ENCODE peak calls at places on chromosome 12, in six cellular contexts. One of them, this sample, is unnamed.

GRCh38 chr12:132049876-132050275 is 94.2 kb downstream of the DDX51 start:
- DNase-seq in mucosa of descending colon: no peak
- DNase-seq in WTC11: no peak
- DNase-seq in GM10248: no peak
- DNase-seq in progenitor cell of endocrine pancreas: no peak
- DNase-seq in CD8-positive, alpha-beta T cell: no peak
- DNase-seq in this sample: no peak

GRCh38 chr12:12338528-12339168 is 11.4 kb downstream of the MANSC1 start:
- DNase-seq in WTC11: no peak
- DNase-seq in mucosa of descending colon: no peak
- DNase-seq in progenitor cell of endocrine pancreas: no peak
- DNase-seq in CD8-positive, alpha-beta T cell: no peak
- DNase-seq in GM10248: no peak
- DNase-seq in this sample: no peak

GRCh38 chr12:6084261-6084968 is 40.1 kb downstream of the VWF start:
- DNase-seq in progenitor cell of endocrine pancreas: no peak
- DNase-seq in GM10248: no peak
- DNase-seq in mucosa of descending colon: no peak
- DNase-seq in CD8-positive, alpha-beta T cell: no peak
- DNase-seq in WTC11: no peak
- DNase-seq in this sample: no peak

GRCh38 chr12:44286821-44287220 is 450.9 kb downstream of the TMEM117 start:
- DNase-seq in progenitor cell of endocrine pancreas: no peak
- DNase-seq in GM10248: no peak
- DNase-seq in CD8-positive, alpha-beta T cell: no peak
- DNase-seq in WTC11: no peak
- DNase-seq in mucosa of descending colon: no peak
- DNase-seq in this sample: no peak

GRCh38 chr12:12387521-12387920 is 30.6 kb downstream of the BORCS5 start:
- DNase-seq in progenitor cell of endocrine pancreas: no peak
- DNase-seq in WTC11: no peak
- DNase-seq in GM10248: no peak
- DNase-seq in CD8-positive, alpha-beta T cell: no peak
- DNase-seq in mucosa of descending colon: no peak
- DNase-seq in this sample: no peak

GRCh38 chr12:75974323-75975273 is 57.0 kb downstream of the PHLDA1 start:
- DNase-seq in progenitor cell of endocrine pancreas: no peak
- DNase-seq in CD8-positive, alpha-beta T cell: no peak
- DNase-seq in WTC11: no peak
- DNase-seq in GM10248: no peak
- DNase-seq in mucosa of descending colon: no peak
- DNase-seq in this sample: no peak

GRCh38 chr12:67096533-67097318 is 172.4 kb upstream of the CAND1 start:
- DNase-seq in progenitor cell of endocrine pancreas: no peak
- DNase-seq in CD8-positive, alpha-beta T cell: no peak
- DNase-seq in mucosa of descending colon: no peak
- DNase-seq in GM10248: no peak
- DNase-seq in WTC11: no peak
- DNase-seq in this sample: no peak

GRCh38 chr12:45509187-45509586 is 220.3 kb upstream of the ARID2 start:
- DNase-seq in WTC11: no peak
- DNase-seq in GM10248: no peak
- DNase-seq in mucosa of descending colon: no peak
- DNase-seq in CD8-positive, alpha-beta T cell: no peak
- DNase-seq in progenitor cell of endocrine pancreas: no peak
- DNase-seq in this sample: no peak

GRCh38 chr12:20434993-20435392 is 66.7 kb downstream of the PDE3A start:
- DNase-seq in GM10248: no peak
- DNase-seq in CD8-positive, alpha-beta T cell: no peak
- DNase-seq in WTC11: no peak
- DNase-seq in mucosa of descending colon: no peak
- DNase-seq in progenitor cell of endocrine pancreas: no peak
- DNase-seq in this sample: no peak

GRCh38 chr12:107490000-107490399 is 195.6 kb upstream of the PWP1 start:
- DNase-seq in WTC11: no peak
- DNase-seq in GM10248: peak; percentile 21
- DNase-seq in CD8-positive, alpha-beta T cell: no peak
- DNase-seq in mucosa of descending colon: peak; percentile 36
- DNase-seq in progenitor cell of endocrine pancreas: no peak
- DNase-seq in this sample: no peak

GRCh38 chr12:62396750-62397149 is 69.9 kb upstream of the MON2 start:
- DNase-seq in WTC11: no peak
- DNase-seq in GM10248: no peak
- DNase-seq in mucosa of descending colon: no peak
- DNase-seq in CD8-positive, alpha-beta T cell: no peak
- DNase-seq in progenitor cell of endocrine pancreas: no peak
- DNase-seq in this sample: no peak

GRCh38 chr12:68237068-68237467 is 11.5 kb upstream of the IL26 start:
- DNase-seq in mucosa of descending colon: no peak
- DNase-seq in GM10248: no peak
- DNase-seq in WTC11: no peak
- DNase-seq in CD8-positive, alpha-beta T cell: no peak
- DNase-seq in progenitor cell of endocrine pancreas: no peak
- DNase-seq in this sample: no peak

GRCh38 chr12:72509893-72510292 is 237.7 kb downstream of the TRHDE start:
- DNase-seq in GM10248: no peak
- DNase-seq in WTC11: no peak
- DNase-seq in progenitor cell of endocrine pancreas: no peak
- DNase-seq in mucosa of descending colon: no peak
- DNase-seq in CD8-positive, alpha-beta T cell: no peak
- DNase-seq in this sample: no peak

GRCh38 chr12:103840399-103840880 is 594 bp downstream of the NT5DC3 start:
- DNase-seq in WTC11: peak; percentile 15
- DNase-seq in mucosa of descending colon: no peak
- DNase-seq in progenitor cell of endocrine pancreas: no peak
- DNase-seq in GM10248: peak; percentile 46
- DNase-seq in CD8-positive, alpha-beta T cell: no peak
- DNase-seq in this sample: no peak

GRCh38 chr12:121568971-121569808 is 11.6 kb downstream of the KDM2B start:
- DNase-seq in WTC11: no peak
- DNase-seq in mucosa of descending colon: no peak
- DNase-seq in GM10248: no peak
- DNase-seq in CD8-positive, alpha-beta T cell: no peak
- DNase-seq in progenitor cell of endocrine pancreas: no peak
- DNase-seq in this sample: no peak

GRCh38 chr12:75944097-75944904 is 87.3 kb downstream of the PHLDA1 start:
- DNase-seq in CD8-positive, alpha-beta T cell: no peak
- DNase-seq in GM10248: peak; percentile 48
- DNase-seq in mucosa of descending colon: no peak
- DNase-seq in progenitor cell of endocrine pancreas: no peak
- DNase-seq in WTC11: no peak
- DNase-seq in this sample: no peak

GRCh38 chr12:10033783-10034381 is 3.4 kb downstream of the CLEC9A start:
- DNase-seq in CD8-positive, alpha-beta T cell: no peak
- DNase-seq in GM10248: no peak
- DNase-seq in progenitor cell of endocrine pancreas: no peak
- DNase-seq in WTC11: no peak
- DNase-seq in mucosa of descending colon: no peak
- DNase-seq in this sample: no peak

GRCh38 chr12:14964401-14964800 is 3.0 kb upstream of the ARHGDIB start:
- DNase-seq in GM10248: no peak
- DNase-seq in progenitor cell of endocrine pancreas: no peak
- DNase-seq in WTC11: no peak
- DNase-seq in CD8-positive, alpha-beta T cell: no peak
- DNase-seq in mucosa of descending colon: no peak
- DNase-seq in this sample: no peak

GRCh38 chr12:3341594-3341993 is 149.4 kb upstream of the PRMT8 start:
- DNase-seq in progenitor cell of endocrine pancreas: no peak
- DNase-seq in mucosa of descending colon: no peak
- DNase-seq in WTC11: no peak
- DNase-seq in GM10248: no peak
- DNase-seq in CD8-positive, alpha-beta T cell: no peak
- DNase-seq in this sample: no peak

GRCh38 chr12:103960567-103961227 is 5.0 kb upstream of the TDG start:
- DNase-seq in WTC11: no peak
- DNase-seq in mucosa of descending colon: no peak
- DNase-seq in GM10248: no peak
- DNase-seq in progenitor cell of endocrine pancreas: no peak
- DNase-seq in CD8-positive, alpha-beta T cell: no peak
- DNase-seq in this sample: no peak

GRCh38 chr12:61018571-61018970 is 1241.6 kb upstream of the USP15 start:
- DNase-seq in GM10248: peak; percentile 5
- DNase-seq in mucosa of descending colon: no peak
- DNase-seq in CD8-positive, alpha-beta T cell: no peak
- DNase-seq in WTC11: no peak
- DNase-seq in progenitor cell of endocrine pancreas: no peak
- DNase-seq in this sample: no peak

GRCh38 chr12:65685514-65685913 is 138.8 kb upstream of the HMGA2 start:
- DNase-seq in GM10248: no peak
- DNase-seq in mucosa of descending colon: no peak
- DNase-seq in CD8-positive, alpha-beta T cell: no peak
- DNase-seq in WTC11: no peak
- DNase-seq in progenitor cell of endocrine pancreas: no peak
- DNase-seq in this sample: no peak

GRCh38 chr12:84822541-84822940 is 90.1 kb downstream of the SLC6A15 start:
- DNase-seq in mucosa of descending colon: no peak
- DNase-seq in CD8-positive, alpha-beta T cell: no peak
- DNase-seq in GM10248: no peak
- DNase-seq in progenitor cell of endocrine pancreas: no peak
- DNase-seq in WTC11: no peak
- DNase-seq in this sample: no peak

GRCh38 chr12:31005944-31006361 is 67.7 kb upstream of the DDX11 start:
- DNase-seq in CD8-positive, alpha-beta T cell: no peak
- DNase-seq in WTC11: peak; percentile 3
- DNase-seq in mucosa of descending colon: no peak
- DNase-seq in GM10248: no peak
- DNase-seq in progenitor cell of endocrine pancreas: no peak
- DNase-seq in this sample: no peak

GRCh38 chr12:88393017-88393767 is 187.1 kb downstream of the KITLG start:
- DNase-seq in CD8-positive, alpha-beta T cell: no peak
- DNase-seq in mucosa of descending colon: no peak
- DNase-seq in GM10248: peak; percentile 22
- DNase-seq in progenitor cell of endocrine pancreas: no peak
- DNase-seq in WTC11: peak; percentile 18
- DNase-seq in this sample: no peak

GRCh38 chr12:6074979-6075585 is 49.4 kb downstream of the VWF start:
- DNase-seq in WTC11: no peak
- DNase-seq in progenitor cell of endocrine pancreas: no peak
- DNase-seq in GM10248: peak; percentile 45
- DNase-seq in CD8-positive, alpha-beta T cell: no peak
- DNase-seq in mucosa of descending colon: peak; percentile 38
- DNase-seq in this sample: no peak

GRCh38 chr12:113327000-113327399 is 7.9 kb downstream of the SLC8B1 start:
- DNase-seq in mucosa of descending colon: no peak
- DNase-seq in GM10248: no peak
- DNase-seq in WTC11: no peak
- DNase-seq in progenitor cell of endocrine pancreas: no peak
- DNase-seq in CD8-positive, alpha-beta T cell: no peak
- DNase-seq in this sample: no peak
- TF ChIP-seq CTCF in mucosa of descending colon: no peak
- TF ChIP-seq CTCF in GM10248: peak; percentile 24
- TF ChIP-seq CTCF in WTC11: no peak
- TF ChIP-seq CTCF in progenitor cell of endocrine pancreas: no peak
- TF ChIP-seq CTCF in CD8-positive, alpha-beta T cell: no peak
- TF ChIP-seq CTCF in this sample: no peak

GRCh38 chr12:47963340-47964040 is at the start of gene TMEM106C:
- DNase-seq in CD8-positive, alpha-beta T cell: peak; percentile 90
- DNase-seq in GM10248: peak; percentile 100
- DNase-seq in progenitor cell of endocrine pancreas: peak; percentile 95
- DNase-seq in WTC11: peak; percentile 95
- DNase-seq in mucosa of descending colon: peak; percentile 95
- DNase-seq in this sample: peak; percentile 97
- TF ChIP-seq CTCF in CD8-positive, alpha-beta T cell: peak; percentile 93
- TF ChIP-seq CTCF in GM10248: peak; percentile 98
- TF ChIP-seq CTCF in progenitor cell of endocrine pancreas: peak; percentile 96
- TF ChIP-seq CTCF in WTC11: peak; percentile 89
- TF ChIP-seq CTCF in mucosa of descending colon: peak; percentile 95
- TF ChIP-seq CTCF in this sample: peak; percentile 93

GRCh38 chr12:19288161-19288560 is 151.1 kb upstream of the AEBP2 start:
- DNase-seq in WTC11: no peak
- DNase-seq in mucosa of descending colon: no peak
- DNase-seq in GM10248: no peak
- DNase-seq in progenitor cell of endocrine pancreas: no peak
- DNase-seq in CD8-positive, alpha-beta T cell: no peak
- DNase-seq in this sample: no peak
- TF ChIP-seq CTCF in WTC11: no peak
- TF ChIP-seq CTCF in mucosa of descending colon: no peak
- TF ChIP-seq CTCF in GM10248: no peak
- TF ChIP-seq CTCF in progenitor cell of endocrine pancreas: no peak
- TF ChIP-seq CTCF in CD8-positive, alpha-beta T cell: no peak
- TF ChIP-seq CTCF in this sample: no peak

GRCh38 chr12:124469193-124469888 is 98.1 kb downstream of the NCOR2 start:
- DNase-seq in mucosa of descending colon: no peak
- DNase-seq in progenitor cell of endocrine pancreas: no peak
- DNase-seq in WTC11: peak; percentile 68
- DNase-seq in GM10248: no peak
- DNase-seq in CD8-positive, alpha-beta T cell: no peak
- DNase-seq in this sample: no peak
- TF ChIP-seq CTCF in mucosa of descending colon: peak; percentile 16
- TF ChIP-seq CTCF in progenitor cell of endocrine pancreas: peak; percentile 67
- TF ChIP-seq CTCF in WTC11: peak; percentile 98
- TF ChIP-seq CTCF in GM10248: peak; percentile 42
- TF ChIP-seq CTCF in CD8-positive, alpha-beta T cell: peak; percentile 78
- TF ChIP-seq CTCF in this sample: peak; percentile 94

DNA sequence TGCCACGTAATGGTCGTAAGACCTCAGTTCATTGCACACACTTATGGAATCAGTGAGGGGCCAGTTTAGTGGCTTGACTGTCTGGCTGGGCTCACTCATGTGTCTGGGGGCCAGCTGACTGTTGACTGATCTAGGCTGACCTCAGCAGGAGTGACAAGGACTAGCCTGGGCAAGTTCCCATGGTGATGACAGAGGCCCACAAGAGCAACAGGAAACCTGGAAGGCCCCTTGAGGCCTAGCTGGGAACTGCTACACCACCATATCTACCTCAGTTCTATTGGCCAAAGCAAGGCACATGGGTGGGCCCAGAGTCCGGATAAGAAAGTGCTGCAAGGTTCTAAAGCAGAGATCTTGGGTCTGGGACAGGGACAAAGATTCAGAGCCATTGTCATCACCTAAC is 21.3 kb upstream of the RFLNA start:
- DNase-seq in WTC11: peak; percentile 66
- DNase-seq in progenitor cell of endocrine pancreas: no peak
- DNase-seq in CD8-positive, alpha-beta T cell: no peak
- DNase-seq in GM10248: peak; percentile 61
- DNase-seq in mucosa of descending colon: no peak
- DNase-seq in this sample: no peak
- TF ChIP-seq CTCF in WTC11: peak; percentile 46
- TF ChIP-seq CTCF in progenitor cell of endocrine pancreas: peak; percentile 45
- TF ChIP-seq CTCF in CD8-positive, alpha-beta T cell: no peak
- TF ChIP-seq CTCF in GM10248: no peak
- TF ChIP-seq CTCF in mucosa of descending colon: no peak
- TF ChIP-seq CTCF in this sample: no peak

GRCh38 chr12:96063046-96063445 is 27.7 kb upstream of the LTA4H start:
- DNase-seq in progenitor cell of endocrine pancreas: no peak
- DNase-seq in GM10248: no peak
- DNase-seq in CD8-positive, alpha-beta T cell: no peak
- DNase-seq in WTC11: no peak
- DNase-seq in mucosa of descending colon: no peak
- DNase-seq in this sample: no peak
- TF ChIP-seq CTCF in progenitor cell of endocrine pancreas: no peak
- TF ChIP-seq CTCF in GM10248: no peak
- TF ChIP-seq CTCF in CD8-positive, alpha-beta T cell: no peak
- TF ChIP-seq CTCF in WTC11: no peak
- TF ChIP-seq CTCF in mucosa of descending colon: no peak
- TF ChIP-seq CTCF in this sample: no peak

This sample was measured in mesothelial cell of epicardium.